ENCODE peak calls at places on chromosomes 13 and 19, in seven cellular contexts. I, S, P, B, H, K and M are unnamed samples.

GRCh38 chr19:9741476-9742171 is 26.9 kb downstream of the ZNF846 start:
- DNase-seq in K (no peak), P (no peak), S (no peak), B (no peak), I (no peak), H (no peak), M (no peak)

GRCh38 chr13:76885203-76886004 is 801 bp downstream of the KCTD12 start:
- DNase-seq in H (peak), B (peak), K (peak), P (peak), I (peak), S (peak), M (peak)

GRCh38 chr13:51584731-51585191 is 499 bp downstream of the WDFY2 start:
- DNase-seq in S (peak), K (no peak), H (peak), B (peak), P (peak), I (peak), M (peak)

GRCh38 chr13:86554066-86554465 is 754.8 kb upstream of the SLITRK6 start:
- DNase-seq in S (no peak), K (no peak), B (no peak), I (no peak), H (no peak), P (no peak), M (no peak)

GRCh38 chr13:50119593-50119992 is 104.3 kb downstream of the KCNRG start:
- DNase-seq in K (no peak), P (no peak), B (no peak), H (no peak), I (peak), S (no peak), M (no peak)

GRCh38 chr19:48501961-48502719 is 9.5 kb downstream of the LMTK3 start:
- DNase-seq in B (peak), H (no peak), K (no peak), S (no peak), I (no peak), P (no peak), M (no peak)

GRCh38 chr19:37855098-37855497 is 51.3 kb downstream of the WDR87 start:
- DNase-seq in P (no peak), H (no peak), S (peak), K (no peak), I (peak), B (no peak), M (peak)

GRCh38 chr19:10602330-10603083 is 15.4 kb upstream of the AP1M2 start:
- DNase-seq in I (peak), H (peak), K (no peak), B (peak), S (peak), P (peak), M (peak)

GRCh38 chr13:20127263-20127562 is 33.6 kb downstream of the GJA3 start:
- DNase-seq in B (no peak), I (no peak), S (no peak), H (no peak), P (no peak), K (no peak), M (no peak)

GRCh38 chr13:110047511-110047910 is 259.4 kb downstream of the COL4A1 start:
- DNase-seq in K (no peak), S (peak), P (no peak), I (peak), B (peak), H (no peak), M (no peak)

GRCh38 chr13:113929628-113930615 is 44.0 kb downstream of the C13orf46 start:
- DNase-seq in S (no peak), P (no peak), B (peak), I (no peak), H (no peak), K (no peak), M (no peak)